ENCODE peak calls at places on chromosomes 2 and 18, in ten cellular contexts. H, F, Y, W, B, I, Z, E, K and M are unnamed samples.

GRCh38 chr2:176911-177310 is 86.9 kb downstream of the SH3YL1 start:
- DNase-seq in H (no peak), F (no peak), Y (no peak), W (no peak), B (no peak), I (peak), Z (no peak), E (no peak), K (no peak), M (no peak)

GRCh38 chr2:20110383-20110782 is 59.0 kb upstream of the LAPTM4A start:
- DNase-seq in H (no peak), F (no peak), Y (no peak), W (no peak), B (no peak), I (no peak), Z (no peak), E (no peak), K (no peak), M (no peak)

GRCh38 chr2:38750793-38751042 is 443 bp downstream of the SRSF7 start:
- DNase-seq in H (no peak), F (peak), Y (peak), W (peak), B (peak), I (no peak), Z (no peak), E (peak), K (peak), M (peak)

GRCh38 chr2:232418466-232419244 is 12.0 kb downstream of the ALPG start:
- DNase-seq in H (peak), F (peak), Y (no peak), W (no peak), B (no peak), I (peak), Z (no peak), E (no peak), K (no peak), M (peak)

GRCh38 chr2:228474466-228474865 is 293.0 kb upstream of the SPHKAP start:
- DNase-seq in H (no peak), F (no peak), Y (no peak), W (no peak), B (no peak), I (no peak), Z (no peak), E (no peak), K (no peak), M (no peak)

GRCh38 chr18:67425724-67426123 is 90.8 kb downstream of the DSEL start:
- DNase-seq in H (no peak), F (no peak), Y (no peak), W (no peak), B (no peak), I (peak), Z (no peak), E (no peak), K (no peak), M (no peak)

GRCh38 chr2:173448938-173449471 is 94.3 kb downstream of the CDCA7 start:
- DNase-seq in H (peak), F (no peak), Y (peak), W (peak), B (peak), I (peak), Z (peak), E (peak), K (peak), M (peak)

GRCh38 chr2:237129625-237130263 is 44.1 kb downstream of the COPS8 start:
- DNase-seq in H (no peak), F (no peak), Y (no peak), W (no peak), B (no peak), I (no peak), Z (no peak), E (no peak), K (no peak), M (no peak)

GRCh38 chr18:13107074-13107473 is 111.5 kb upstream of the LDLRAD4 start:
- DNase-seq in H (no peak), F (no peak), Y (no peak), W (no peak), B (no peak), I (no peak), Z (no peak), E (no peak), K (no peak), M (no peak)

GRCh38 chr18:48548921-48549320 is 10.1 kb downstream of the CTIF start:
- DNase-seq in H (peak), F (no peak), Y (no peak), W (no peak), B (peak), I (no peak), Z (no peak), E (no peak), K (no peak), M (no peak)

GRCh38 chr2:170713280-170714155 is 1.6 kb upstream of the SP5 start:
- DNase-seq in H (no peak), F (no peak), Y (no peak), W (no peak), B (no peak), I (no peak), Z (no peak), E (no peak), K (no peak), M (no peak)

GRCh38 chr2:47237375-47238357 is 82.6 kb upstream of the STPG4 start:
- DNase-seq in H (no peak), F (no peak), Y (peak), W (no peak), B (peak), I (no peak), Z (no peak), E (no peak), K (no peak), M (no peak)

GRCh38 chr2:151805343-151805742 is 22.9 kb downstream of the ARL5A start:
- DNase-seq in H (no peak), F (no peak), Y (no peak), W (no peak), B (no peak), I (no peak), Z (no peak), E (no peak), K (no peak), M (no peak)

GRCh38 chr18:23191952-23192662 is 56.8 kb downstream of the CABLES1 start:
- DNase-seq in H (peak), F (peak), Y (no peak), W (no peak), B (peak), I (peak), Z (no peak), E (no peak), K (no peak), M (no peak)

GRCh38 chr2:158795110-158795924 is at the start of gene DAPL1:
- DNase-seq in H (no peak), F (peak), Y (peak), W (no peak), B (no peak), I (no peak), Z (no peak), E (no peak), K (no peak), M (no peak)

GRCh38 chr2:20525041-20526035 is 78.5 kb downstream of the RHOB start:
- DNase-seq in H (no peak), F (no peak), Y (no peak), W (no peak), B (peak), I (peak), Z (no peak), E (no peak), K (no peak), M (peak)

GRCh38 chr2:28366496-28367282 is 26.0 kb upstream of the FOSL2 start:
- DNase-seq in H (peak), F (no peak), Y (no peak), W (peak), B (no peak), I (peak), Z (no peak), E (peak), K (peak), M (no peak)

GRCh38 chr18:61883547-61883946 is 9.3 kb downstream of the RNF152 start:
- DNase-seq in H (no peak), F (no peak), Y (no peak), W (no peak), B (no peak), I (no peak), Z (no peak), E (no peak), K (no peak), M (no peak)

GRCh38 chr2:187549951-187550555 is 4.2 kb downstream of the TFPI start:
- DNase-seq in H (no peak), F (no peak), Y (no peak), W (no peak), B (no peak), I (no peak), Z (no peak), E (no peak), K (no peak), M (no peak)

GRCh38 chr2:120976501-120977307 is 241.0 kb downstream of the GLI2 start:
- DNase-seq in H (no peak), F (no peak), Y (no peak), W (no peak), B (no peak), I (no peak), Z (no peak), E (no peak), K (no peak), M (no peak)

GRCh38 chr2:178527592-178527991 is 47.3 kb downstream of the PLEKHA3 start:
- DNase-seq in H (no peak), F (no peak), Y (no peak), W (no peak), B (no peak), I (no peak), Z (no peak), E (no peak), K (no peak), M (no peak)

GRCh38 chr2:150698016-150698661 is 210.7 kb upstream of the RND3 start:
- DNase-seq in H (no peak), F (no peak), Y (no peak), W (no peak), B (no peak), I (no peak), Z (no peak), E (no peak), K (no peak), M (no peak)

GRCh38 chr2:232367591-232368233 is 10.8 kb upstream of the ALPP start:
- DNase-seq in H (no peak), F (no peak), Y (peak), W (no peak), B (no peak), I (peak), Z (no peak), E (no peak), K (no peak), M (no peak)

GRCh38 chr2:240813231-240813921 is 6.6 kb downstream of the KIF1A start:
- DNase-seq in H (no peak), F (no peak), Y (no peak), W (no peak), B (no peak), I (no peak), Z (no peak), E (no peak), K (no peak), M (no peak)

GRCh38 chr2:241994556-241995213 is 125.2 kb downstream of the RTP5 start:
- DNase-seq in H (no peak), F (no peak), Y (no peak), W (no peak), B (no peak), I (no peak), Z (no peak), E (no peak), K (no peak), M (no peak)